ENCODE peak calls at places on chromosomes 7 and 10, in five cellular contexts. T is NCI-H1105, M is lower lobe of right lung, G is RPMI8226, D is MCF 10A. A is an unnamed sample.

GRCh38 chr10:114401195-114401741 is 3.0 kb downstream of the AFAP1L2 start:
- DNase-seq in T (no peak), M (no peak), D (no peak), G (no peak), A (peak; percentile 79)

GRCh38 chr7:12674861-12675260 is 12.6 kb upstream of the ARL4A start:
- DNase-seq in D (peak; percentile 71), T (no peak), M (no peak), G (peak; percentile 73), A (no peak)

GRCh38 chr7:13839063-13839462 is 150.4 kb downstream of the ETV1 start:
- DNase-seq in M (no peak), G (no peak), T (peak; percentile 80), D (no peak), A (no peak)

GRCh38 chr10:111126073-111126472 is 49.2 kb downstream of the ADRA2A start:
- DNase-seq in G (no peak), T (no peak), D (peak; percentile 46), M (no peak), A (no peak)

GRCh38 chr7:36372156-36372555 is 17.5 kb upstream of the ANLN start:
- DNase-seq in G (no peak), T (no peak), D (no peak), M (no peak), A (no peak)

GRCh38 chr10:25064401-25064800 is 48.0 kb downstream of the THNSL1 start:
- DNase-seq in M (no peak), G (no peak), T (no peak), D (no peak), A (no peak)

GRCh38 chr7:136911362-136911761 is 42.9 kb downstream of the CHRM2 start:
- DNase-seq in G (peak; percentile 4), D (peak; percentile 14), T (no peak), M (no peak), A (no peak)

GRCh38 chr7:74083117-74083876 is at the start of gene LIMK1:
- DNase-seq in D (peak; percentile 68), T (peak; percentile 73), G (peak; percentile 92), M (peak; percentile 87), A (peak; percentile 91)

GRCh38 chr7:112233048-112233697 is 26.7 kb downstream of the ZNF277 start:
- DNase-seq in D (no peak), G (no peak), M (no peak), T (no peak), A (no peak)

GRCh38 chr7:25720427-25720826 is 431.6 kb upstream of the NFE2L3 start:
- DNase-seq in M (no peak), D (peak; percentile 19), T (no peak), G (peak; percentile 9), A (no peak)

GRCh38 chr10:37146443-37146842 is 21.0 kb downstream of the ANKRD30A start:
- DNase-seq in D (no peak), G (peak; percentile 66), T (no peak), M (no peak), A (no peak)

GRCh38 chr10:77448226-77448625 is 189.4 kb downstream of the KCNMA1 start:
- DNase-seq in M (no peak), D (no peak), G (no peak), T (no peak), A (no peak)

GRCh38 chr7:14754631-14755030 is 147.9 kb downstream of the DGKB start:
- DNase-seq in T (no peak), D (peak; percentile 5), G (no peak), M (no peak), A (no peak)

GRCh38 chr10:84117683-84118394 is 21.5 kb upstream of the GHITM start:
- DNase-seq in T (no peak), D (no peak), G (no peak), M (no peak), A (no peak)

GRCh38 chr10:58531084-58531695 is 18.5 kb downstream of the BICC1 start:
- DNase-seq in D (peak; percentile 81), G (peak; percentile 57), T (no peak), M (no peak), A (no peak)

GRCh38 chr10:124221356-124222297 is 128.2 kb upstream of the CHST15 start:
- DNase-seq in T (no peak), D (no peak), G (peak; percentile 72), M (no peak), A (no peak)

GRCh38 chr10:16594106-16594505 is 72.4 kb upstream of the C1QL3 start:
- DNase-seq in M (no peak), D (no peak), G (no peak), T (peak; percentile 61), A (peak; percentile 55)

GRCh38 chr10:78556700-78557432 is 511.9 kb upstream of the ZMIZ1 start:
- DNase-seq in M (no peak), T (no peak), D (no peak), G (no peak), A (no peak)

GRCh38 chr10:96512997-96513685 is 585 bp downstream of the TLL2 start:
- DNase-seq in D (no peak), M (no peak), T (no peak), G (no peak), A (peak; percentile 58)

GRCh38 chr7:33220231-33220630 is 90.9 kb downstream of the BBS9 start:
- DNase-seq in M (no peak), D (no peak), G (no peak), T (no peak), A (no peak)

GRCh38 chr7:1675673-1676549 is 5.8 kb downstream of the ELFN1 start:
- DNase-seq in M (peak; percentile 45), G (no peak), T (no peak), D (no peak), A (peak; percentile 28)

GRCh38 chr10:782751-783648 is 93.5 kb upstream of the DIP2C start:
- DNase-seq in G (no peak), M (no peak), D (no peak), T (no peak), A (no peak)

GRCh38 chr10:97089209-97089865 is 96.4 kb downstream of the SLIT1 start:
- DNase-seq in M (no peak), T (no peak), G (no peak), D (peak; percentile 26), A (no peak)

GRCh38 chr7:17773289-17773626 is 167.0 kb downstream of the SNX13 start:
- DNase-seq in G (no peak), T (no peak), D (peak; percentile 91), M (no peak), A (no peak)

GRCh38 chr10:132868995-132869394 is 73.4 kb downstream of the CFAP46 start:
- DNase-seq in D (no peak), G (no peak), M (peak; percentile 43), T (no peak), A (peak; percentile 21)

GRCh38 chr10:12539350-12540164 is 190.2 kb downstream of the CAMK1D start:
- DNase-seq in T (no peak), D (no peak), G (no peak), M (no peak), A (no peak)

GRCh38 chr7:112108984-112109383 is 97.2 kb downstream of the DOCK4 start:
- DNase-seq in D (no peak), G (no peak), T (no peak), M (no peak), A (no peak)

GRCh38 chr10:60901561-60902235 is 42.3 kb downstream of the RHOBTB1 start:
- DNase-seq in T (peak; percentile 21), D (peak; percentile 23), M (peak; percentile 51), G (no peak), A (peak; percentile 88)

GRCh38 chr10:71849461-71849908 is 1.6 kb downstream of the PSAP start:
- DNase-seq in G (no peak), M (no peak), T (no peak), D (no peak), A (no peak)

GRCh38 chr7:150737265-150738055 is at the start of gene GIMAP5:
- DNase-seq in D (no peak), T (no peak), G (peak; percentile 17), M (no peak), A (peak; percentile 43)

GRCh38 chr7:39465055-39465929 is 100.9 kb upstream of the YAE1 start:
- DNase-seq in D (peak; percentile 66), M (no peak), G (peak; percentile 78), T (peak; percentile 41), A (no peak)

GRCh38 chr7:29017666-29018065 is 59.5 kb upstream of the TRIL start:
- DNase-seq in D (peak; percentile 6), G (no peak), M (no peak), T (peak; percentile 70), A (no peak)

GRCh38 chr10:112880633-112881530 is 69.2 kb upstream of the TCF7L2 start:
- DNase-seq in T (no peak), D (no peak), M (no peak), G (no peak), A (no peak)

GRCh38 chr10:101031796-101032636 is 982 bp downstream of the SFXN3 start:
- DNase-seq in D (no peak), G (peak; percentile 61), T (peak; percentile 35), M (peak; percentile 91), A (peak; percentile 91)

GRCh38 chr7:53022893-53023292 is 12.5 kb upstream of the POM121L12 start:
- DNase-seq in M (no peak), G (no peak), T (no peak), D (no peak), A (no peak)

GRCh38 chr7:25087855-25088254 is 37.2 kb downstream of the CYCS start:
- DNase-seq in T (no peak), G (peak; percentile 87), D (no peak), M (no peak), A (no peak)

GRCh38 chr10:43868362-43868672 is 219.6 kb upstream of the ZNF32 start:
- DNase-seq in D (no peak), G (no peak), M (no peak), T (no peak), A (no peak)

GRCh38 chr10:12958546-12959110 is 42.9 kb downstream of the CCDC3 start:
- DNase-seq in D (no peak), G (no peak), T (no peak), M (no peak), A (no peak)

GRCh38 chr10:73907841-73908517 is 3.0 kb upstream of the PLAU start:
- DNase-seq in G (no peak), M (peak; percentile 67), T (no peak), D (peak; percentile 67), A (peak; percentile 53)